ENCODE peak calls at places on chromosome 2, in six cellular contexts. One of them, this sample, is unnamed.

GRCh38 chr2:120382541-120383144 is 36.7 kb downstream of the INHBB start:
- DNase-seq in GM12878: no peak
- DNase-seq in right cardiac atrium: no peak
- DNase-seq in OCI-LY7: no peak
- DNase-seq in left lung: no peak
- DNase-seq in heart left ventricle: peak
- DNase-seq in this sample: no peak

GRCh38 chr2:23705771-23706612 is 220.9 kb downstream of the ATAD2B start:
- DNase-seq in GM12878: no peak
- DNase-seq in right cardiac atrium: no peak
- DNase-seq in OCI-LY7: no peak
- DNase-seq in left lung: no peak
- DNase-seq in heart left ventricle: no peak
- DNase-seq in this sample: no peak

GRCh38 chr2:239399404-239399999 is 1.3 kb downstream of the HDAC4 start:
- DNase-seq in GM12878: no peak
- DNase-seq in right cardiac atrium: peak
- DNase-seq in OCI-LY7: no peak
- DNase-seq in left lung: no peak
- DNase-seq in heart left ventricle: no peak
- DNase-seq in this sample: no peak

GRCh38 chr2:180656455-180656847 is 324.0 kb upstream of the UBE2E3 start:
- DNase-seq in GM12878: no peak
- DNase-seq in right cardiac atrium: no peak
- DNase-seq in OCI-LY7: no peak
- DNase-seq in left lung: no peak
- DNase-seq in heart left ventricle: no peak
- DNase-seq in this sample: peak

GRCh38 chr2:17540813-17541513 is 467 bp downstream of the VSNL1 start:
- DNase-seq in GM12878: no peak
- DNase-seq in right cardiac atrium: no peak
- DNase-seq in OCI-LY7: no peak
- DNase-seq in left lung: no peak
- DNase-seq in heart left ventricle: no peak
- DNase-seq in this sample: peak

GRCh38 chr2:6077585-6077984 is 385.4 kb downstream of the SOX11 start:
- DNase-seq in GM12878: no peak
- DNase-seq in right cardiac atrium: no peak
- DNase-seq in OCI-LY7: no peak
- DNase-seq in left lung: no peak
- DNase-seq in heart left ventricle: no peak
- DNase-seq in this sample: no peak

GRCh38 chr2:156341482-156342251 is 9.1 kb upstream of the NR4A2 start:
- DNase-seq in GM12878: peak
- DNase-seq in right cardiac atrium: peak
- DNase-seq in OCI-LY7: peak
- DNase-seq in left lung: peak
- DNase-seq in heart left ventricle: peak
- DNase-seq in this sample: peak

GRCh38 chr2:22167256-22167655 is 1043.5 kb downstream of the TDRD15 start:
- DNase-seq in GM12878: no peak
- DNase-seq in right cardiac atrium: no peak
- DNase-seq in OCI-LY7: no peak
- DNase-seq in left lung: no peak
- DNase-seq in heart left ventricle: no peak
- DNase-seq in this sample: no peak

GRCh38 chr2:11612553-11613215 is 57.3 kb downstream of the NTSR2 start:
- DNase-seq in GM12878: no peak
- DNase-seq in right cardiac atrium: no peak
- DNase-seq in OCI-LY7: no peak
- DNase-seq in left lung: no peak
- DNase-seq in heart left ventricle: no peak
- DNase-seq in this sample: no peak

GRCh38 chr2:144703852-144704324 is 184.0 kb upstream of the ZEB2 start:
- DNase-seq in GM12878: no peak
- DNase-seq in right cardiac atrium: peak
- DNase-seq in OCI-LY7: peak
- DNase-seq in left lung: peak
- DNase-seq in heart left ventricle: peak
- DNase-seq in this sample: peak

GRCh38 chr2:17106418-17106817 is 411.8 kb downstream of the RAD51AP2 start:
- DNase-seq in GM12878: no peak
- DNase-seq in right cardiac atrium: no peak
- DNase-seq in OCI-LY7: no peak
- DNase-seq in left lung: no peak
- DNase-seq in heart left ventricle: no peak
- DNase-seq in this sample: no peak

GRCh38 chr2:161782615-161783014 is 158.4 kb downstream of the SLC4A10 start:
- DNase-seq in GM12878: no peak
- DNase-seq in right cardiac atrium: no peak
- DNase-seq in OCI-LY7: no peak
- DNase-seq in left lung: no peak
- DNase-seq in heart left ventricle: no peak
- DNase-seq in this sample: no peak

GRCh38 chr2:86064006-86064405 is 41.7 kb downstream of the POLR1A start:
- DNase-seq in GM12878: no peak
- DNase-seq in right cardiac atrium: no peak
- DNase-seq in OCI-LY7: no peak
- DNase-seq in left lung: no peak
- DNase-seq in heart left ventricle: no peak
- DNase-seq in this sample: no peak

GRCh38 chr2:123453046-123453445 is 572.0 kb upstream of the CNTNAP5 start:
- DNase-seq in GM12878: no peak
- DNase-seq in right cardiac atrium: no peak
- DNase-seq in OCI-LY7: no peak
- DNase-seq in left lung: no peak
- DNase-seq in heart left ventricle: no peak
- DNase-seq in this sample: peak

GRCh38 chr2:30232801-30233130 is 1.4 kb downstream of the LBH start:
- DNase-seq in GM12878: no peak
- DNase-seq in right cardiac atrium: no peak
- DNase-seq in OCI-LY7: no peak
- DNase-seq in left lung: no peak
- DNase-seq in heart left ventricle: peak
- DNase-seq in this sample: no peak

GRCh38 chr2:203818656-203819055 is 48.9 kb upstream of the CTLA4 start:
- DNase-seq in GM12878: no peak
- DNase-seq in right cardiac atrium: no peak
- DNase-seq in OCI-LY7: no peak
- DNase-seq in left lung: no peak
- DNase-seq in heart left ventricle: no peak
- DNase-seq in this sample: no peak

GRCh38 chr2:69255760-69256159 is 131.3 kb downstream of the GFPT1 start:
- DNase-seq in GM12878: no peak
- DNase-seq in right cardiac atrium: peak
- DNase-seq in OCI-LY7: no peak
- DNase-seq in left lung: no peak
- DNase-seq in heart left ventricle: no peak
- DNase-seq in this sample: no peak

DNA sequence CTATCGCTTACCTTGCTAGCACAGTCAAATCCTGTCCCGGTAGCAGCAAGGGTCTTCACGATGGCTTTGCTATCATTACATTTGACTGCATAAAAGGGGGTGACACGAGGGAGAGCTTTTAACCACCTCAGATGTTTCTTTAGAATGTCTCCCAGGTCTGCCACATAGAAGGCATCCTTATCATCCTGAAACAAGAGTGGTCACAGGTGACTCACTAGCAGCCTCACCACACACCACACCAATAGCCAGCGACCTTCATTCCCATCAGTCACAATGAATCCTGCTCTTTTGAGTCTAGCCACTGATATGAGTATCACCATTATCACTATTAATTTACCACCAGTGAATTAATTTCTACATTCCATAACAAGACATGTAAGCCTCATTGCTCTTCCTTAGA is 3.7 kb downstream of the ODC1 start:
- DNase-seq in GM12878: peak
- DNase-seq in right cardiac atrium: no peak
- DNase-seq in OCI-LY7: no peak
- DNase-seq in left lung: no peak
- DNase-seq in heart left ventricle: no peak
- DNase-seq in this sample: no peak
- H3K27ac ChIP-seq in GM12878: peak
- H3K27ac ChIP-seq in right cardiac atrium: no peak
- H3K27ac ChIP-seq in OCI-LY7: peak
- H3K27ac ChIP-seq in left lung: no peak
- H3K27ac ChIP-seq in heart left ventricle: no peak
- H3K27ac ChIP-seq in this sample: no peak

GRCh38 chr2:152544626-152545025 is 172.6 kb downstream of the PRPF40A start:
- DNase-seq in GM12878: no peak
- DNase-seq in right cardiac atrium: no peak
- DNase-seq in OCI-LY7: no peak
- DNase-seq in left lung: no peak
- DNase-seq in heart left ventricle: no peak
- DNase-seq in this sample: no peak

GRCh38 chr2:152541712-152542111 is 175.5 kb downstream of the PRPF40A start:
- DNase-seq in GM12878: no peak
- DNase-seq in right cardiac atrium: no peak
- DNase-seq in OCI-LY7: no peak
- DNase-seq in left lung: no peak
- DNase-seq in heart left ventricle: no peak
- DNase-seq in this sample: no peak

GRCh38 chr2:152542344-152542994 is 174.8 kb downstream of the PRPF40A start:
- DNase-seq in GM12878: no peak
- DNase-seq in right cardiac atrium: no peak
- DNase-seq in OCI-LY7: peak
- DNase-seq in left lung: no peak
- DNase-seq in heart left ventricle: no peak
- DNase-seq in this sample: no peak

GRCh38 chr2:152543717-152544116 is 173.5 kb downstream of the PRPF40A start:
- DNase-seq in GM12878: no peak
- DNase-seq in right cardiac atrium: no peak
- DNase-seq in OCI-LY7: no peak
- DNase-seq in left lung: no peak
- DNase-seq in heart left ventricle: no peak
- DNase-seq in this sample: no peak

GRCh38 chr2:152542995-152543481 is 174.2 kb downstream of the PRPF40A start:
- DNase-seq in GM12878: no peak
- DNase-seq in right cardiac atrium: no peak
- DNase-seq in OCI-LY7: no peak
- DNase-seq in left lung: no peak
- DNase-seq in heart left ventricle: no peak
- DNase-seq in this sample: peak
- H3K27ac ChIP-seq in GM12878: no peak
- H3K27ac ChIP-seq in right cardiac atrium: peak
- H3K27ac ChIP-seq in OCI-LY7: no peak
- H3K27ac ChIP-seq in left lung: peak
- H3K27ac ChIP-seq in heart left ventricle: peak
- H3K27ac ChIP-seq in this sample: peak

GRCh38 chr2:223558970-223559369 is 43.2 kb downstream of the SCG2 start:
- DNase-seq in GM12878: no peak
- DNase-seq in right cardiac atrium: no peak
- DNase-seq in OCI-LY7: no peak
- DNase-seq in left lung: no peak
- DNase-seq in heart left ventricle: no peak
- DNase-seq in this sample: no peak

GRCh38 chr2:223563462-223563861 is 38.7 kb downstream of the SCG2 start:
- DNase-seq in GM12878: no peak
- DNase-seq in right cardiac atrium: no peak
- DNase-seq in OCI-LY7: no peak
- DNase-seq in left lung: no peak
- DNase-seq in heart left ventricle: no peak
- DNase-seq in this sample: no peak

GRCh38 chr2:223562078-223562477 is 40.1 kb downstream of the SCG2 start:
- DNase-seq in GM12878: no peak
- DNase-seq in right cardiac atrium: no peak
- DNase-seq in OCI-LY7: no peak
- DNase-seq in left lung: no peak
- DNase-seq in heart left ventricle: no peak
- DNase-seq in this sample: no peak

GRCh38 chr2:223566398-223566797 is 35.8 kb downstream of the SCG2 start:
- DNase-seq in GM12878: no peak
- DNase-seq in right cardiac atrium: no peak
- DNase-seq in OCI-LY7: no peak
- DNase-seq in left lung: no peak
- DNase-seq in heart left ventricle: no peak
- DNase-seq in this sample: no peak

GRCh38 chr2:223560704-223561435 is 41.3 kb downstream of the SCG2 start:
- DNase-seq in GM12878: no peak
- DNase-seq in right cardiac atrium: no peak
- DNase-seq in OCI-LY7: no peak
- DNase-seq in left lung: no peak
- DNase-seq in heart left ventricle: no peak
- DNase-seq in this sample: no peak
- H3K27ac ChIP-seq in GM12878: no peak
- H3K27ac ChIP-seq in right cardiac atrium: no peak
- H3K27ac ChIP-seq in OCI-LY7: no peak
- H3K27ac ChIP-seq in left lung: no peak
- H3K27ac ChIP-seq in heart left ventricle: no peak
- H3K27ac ChIP-seq in this sample: peak

GRCh38 chr2:118845843-118846666 is 1.4 kb downstream of the EN1 start:
- DNase-seq in GM12878: no peak
- DNase-seq in right cardiac atrium: no peak
- DNase-seq in OCI-LY7: no peak
- DNase-seq in left lung: no peak
- DNase-seq in heart left ventricle: no peak
- DNase-seq in this sample: no peak
- H3K27ac ChIP-seq in GM12878: no peak
- H3K27ac ChIP-seq in right cardiac atrium: no peak
- H3K27ac ChIP-seq in OCI-LY7: no peak
- H3K27ac ChIP-seq in left lung: no peak
- H3K27ac ChIP-seq in heart left ventricle: no peak
- H3K27ac ChIP-seq in this sample: no peak

GRCh38 chr2:54208364-54209240 is 47.4 kb downstream of the TSPYL6 start:
- DNase-seq in GM12878: no peak
- DNase-seq in right cardiac atrium: no peak
- DNase-seq in OCI-LY7: no peak
- DNase-seq in left lung: no peak
- DNase-seq in heart left ventricle: no peak
- DNase-seq in this sample: no peak

GRCh38 chr2:54207666-54208195 is 48.3 kb downstream of the TSPYL6 start:
- DNase-seq in GM12878: no peak
- DNase-seq in right cardiac atrium: no peak
- DNase-seq in OCI-LY7: no peak
- DNase-seq in left lung: no peak
- DNase-seq in heart left ventricle: no peak
- DNase-seq in this sample: no peak

GRCh38 chr2:54213082-54213481 is 42.9 kb downstream of the TSPYL6 start:
- DNase-seq in GM12878: no peak
- DNase-seq in right cardiac atrium: no peak
- DNase-seq in OCI-LY7: no peak
- DNase-seq in left lung: no peak
- DNase-seq in heart left ventricle: no peak
- DNase-seq in this sample: no peak

GRCh38 chr2:54209379-54209778 is 46.6 kb downstream of the TSPYL6 start:
- DNase-seq in GM12878: no peak
- DNase-seq in right cardiac atrium: no peak
- DNase-seq in OCI-LY7: no peak
- DNase-seq in left lung: no peak
- DNase-seq in heart left ventricle: no peak
- DNase-seq in this sample: no peak

GRCh38 chr2:54212456-54212855 is 43.6 kb downstream of the TSPYL6 start:
- DNase-seq in GM12878: no peak
- DNase-seq in right cardiac atrium: no peak
- DNase-seq in OCI-LY7: no peak
- DNase-seq in left lung: no peak
- DNase-seq in heart left ventricle: no peak
- DNase-seq in this sample: peak
- H3K27ac ChIP-seq in GM12878: no peak
- H3K27ac ChIP-seq in right cardiac atrium: no peak
- H3K27ac ChIP-seq in OCI-LY7: no peak
- H3K27ac ChIP-seq in left lung: no peak
- H3K27ac ChIP-seq in heart left ventricle: no peak
- H3K27ac ChIP-seq in this sample: no peak

This sample was measured in foreskin keratinocyte.